ENCODE peak calls at places on chromosomes 13 and 19, in ten cellular contexts. One of them, this sample, is unnamed.

GRCh38 chr13:23656637-23657036 is 86.4 kb downstream of the TNFRSF19 start:
- DNase-seq in stimulated activated CD4-positive, alpha-beta T cell treated with anti-CD3 and anti-CD28 coated beads, TNF-alpha, amount 100 ng/mL, for 48 hours: no peak
- DNase-seq in NCI-H774: peak
- DNase-seq in CD4-positive, alpha-beta memory T cell: no peak
- DNase-seq in stimulated activated CD8-positive, alpha-beta memory T cell treated with anti-CD3 and anti-CD28 coated beads, Interleukin-4, amount 100 ng/mL, for 48 hours: no peak
- DNase-seq in ELF-1: no peak
- DNase-seq in Kasumi-1: peak
- DNase-seq in adipocyte: peak
- DNase-seq in K562: peak
- DNase-seq in T-helper 9 cell: no peak
- DNase-seq in this sample: no peak

GRCh38 chr19:46180701-46181385 is 32.8 kb downstream of the IGFL2 start:
- DNase-seq in stimulated activated CD4-positive, alpha-beta T cell treated with anti-CD3 and anti-CD28 coated beads, TNF-alpha, amount 100 ng/mL, for 48 hours: no peak
- DNase-seq in NCI-H774: no peak
- DNase-seq in CD4-positive, alpha-beta memory T cell: no peak
- DNase-seq in stimulated activated CD8-positive, alpha-beta memory T cell treated with anti-CD3 and anti-CD28 coated beads, Interleukin-4, amount 100 ng/mL, for 48 hours: no peak
- DNase-seq in ELF-1: no peak
- DNase-seq in Kasumi-1: no peak
- DNase-seq in adipocyte: peak
- DNase-seq in K562: no peak
- DNase-seq in T-helper 9 cell: no peak
- DNase-seq in this sample: no peak

GRCh38 chr13:25267715-25268114 is 19.6 kb downstream of the MTMR6 start:
- DNase-seq in stimulated activated CD4-positive, alpha-beta T cell treated with anti-CD3 and anti-CD28 coated beads, TNF-alpha, amount 100 ng/mL, for 48 hours: no peak
- DNase-seq in NCI-H774: no peak
- DNase-seq in CD4-positive, alpha-beta memory T cell: peak
- DNase-seq in stimulated activated CD8-positive, alpha-beta memory T cell treated with anti-CD3 and anti-CD28 coated beads, Interleukin-4, amount 100 ng/mL, for 48 hours: no peak
- DNase-seq in ELF-1: no peak
- DNase-seq in Kasumi-1: peak
- DNase-seq in adipocyte: peak
- DNase-seq in K562: no peak
- DNase-seq in T-helper 9 cell: no peak
- DNase-seq in this sample: peak

GRCh38 chr19:51702103-51702753 is 9.1 kb downstream of the SPACA6 start:
- DNase-seq in stimulated activated CD4-positive, alpha-beta T cell treated with anti-CD3 and anti-CD28 coated beads, TNF-alpha, amount 100 ng/mL, for 48 hours: peak
- DNase-seq in NCI-H774: peak
- DNase-seq in CD4-positive, alpha-beta memory T cell: peak
- DNase-seq in stimulated activated CD8-positive, alpha-beta memory T cell treated with anti-CD3 and anti-CD28 coated beads, Interleukin-4, amount 100 ng/mL, for 48 hours: peak
- DNase-seq in ELF-1: peak
- DNase-seq in Kasumi-1: no peak
- DNase-seq in adipocyte: peak
- DNase-seq in K562: peak
- DNase-seq in T-helper 9 cell: peak
- DNase-seq in this sample: no peak

GRCh38 chr19:34254552-34255432 is at the start of gene GARRE1:
- DNase-seq in stimulated activated CD4-positive, alpha-beta T cell treated with anti-CD3 and anti-CD28 coated beads, TNF-alpha, amount 100 ng/mL, for 48 hours: peak
- DNase-seq in NCI-H774: peak
- DNase-seq in CD4-positive, alpha-beta memory T cell: peak
- DNase-seq in stimulated activated CD8-positive, alpha-beta memory T cell treated with anti-CD3 and anti-CD28 coated beads, Interleukin-4, amount 100 ng/mL, for 48 hours: peak
- DNase-seq in ELF-1: peak
- DNase-seq in Kasumi-1: no peak
- DNase-seq in adipocyte: peak
- DNase-seq in K562: peak
- DNase-seq in T-helper 9 cell: peak
- DNase-seq in this sample: no peak

GRCh38 chr19:49840321-49840720 is 10.6 kb upstream of the PTOV1 start:
- DNase-seq in stimulated activated CD4-positive, alpha-beta T cell treated with anti-CD3 and anti-CD28 coated beads, TNF-alpha, amount 100 ng/mL, for 48 hours: no peak
- DNase-seq in NCI-H774: no peak
- DNase-seq in CD4-positive, alpha-beta memory T cell: no peak
- DNase-seq in stimulated activated CD8-positive, alpha-beta memory T cell treated with anti-CD3 and anti-CD28 coated beads, Interleukin-4, amount 100 ng/mL, for 48 hours: no peak
- DNase-seq in ELF-1: no peak
- DNase-seq in Kasumi-1: no peak
- DNase-seq in adipocyte: no peak
- DNase-seq in K562: no peak
- DNase-seq in T-helper 9 cell: no peak
- DNase-seq in this sample: no peak

GRCh38 chr19:16585808-16586476 is 13.7 kb upstream of the SLC35E1 start:
- DNase-seq in stimulated activated CD4-positive, alpha-beta T cell treated with anti-CD3 and anti-CD28 coated beads, TNF-alpha, amount 100 ng/mL, for 48 hours: no peak
- DNase-seq in NCI-H774: no peak
- DNase-seq in CD4-positive, alpha-beta memory T cell: no peak
- DNase-seq in stimulated activated CD8-positive, alpha-beta memory T cell treated with anti-CD3 and anti-CD28 coated beads, Interleukin-4, amount 100 ng/mL, for 48 hours: peak
- DNase-seq in ELF-1: peak
- DNase-seq in Kasumi-1: no peak
- DNase-seq in adipocyte: no peak
- DNase-seq in K562: no peak
- DNase-seq in T-helper 9 cell: no peak
- DNase-seq in this sample: no peak

GRCh38 chr19:6739884-6740588 is 556 bp downstream of the TRIP10 start:
- DNase-seq in stimulated activated CD4-positive, alpha-beta T cell treated with anti-CD3 and anti-CD28 coated beads, TNF-alpha, amount 100 ng/mL, for 48 hours: no peak
- DNase-seq in NCI-H774: no peak
- DNase-seq in CD4-positive, alpha-beta memory T cell: no peak
- DNase-seq in stimulated activated CD8-positive, alpha-beta memory T cell treated with anti-CD3 and anti-CD28 coated beads, Interleukin-4, amount 100 ng/mL, for 48 hours: peak
- DNase-seq in ELF-1: peak
- DNase-seq in Kasumi-1: no peak
- DNase-seq in adipocyte: peak
- DNase-seq in K562: peak
- DNase-seq in T-helper 9 cell: peak
- DNase-seq in this sample: no peak

GRCh38 chr13:113660066-113660465 is 2.1 kb upstream of the ATP4B start:
- DNase-seq in stimulated activated CD4-positive, alpha-beta T cell treated with anti-CD3 and anti-CD28 coated beads, TNF-alpha, amount 100 ng/mL, for 48 hours: no peak
- DNase-seq in NCI-H774: no peak
- DNase-seq in CD4-positive, alpha-beta memory T cell: no peak
- DNase-seq in stimulated activated CD8-positive, alpha-beta memory T cell treated with anti-CD3 and anti-CD28 coated beads, Interleukin-4, amount 100 ng/mL, for 48 hours: no peak
- DNase-seq in ELF-1: no peak
- DNase-seq in Kasumi-1: no peak
- DNase-seq in adipocyte: no peak
- DNase-seq in K562: no peak
- DNase-seq in T-helper 9 cell: no peak
- DNase-seq in this sample: no peak

GRCh38 chr19:3725640-3726310 is 17.6 kb downstream of the TJP3 start:
- DNase-seq in stimulated activated CD4-positive, alpha-beta T cell treated with anti-CD3 and anti-CD28 coated beads, TNF-alpha, amount 100 ng/mL, for 48 hours: no peak
- DNase-seq in NCI-H774: peak
- DNase-seq in CD4-positive, alpha-beta memory T cell: no peak
- DNase-seq in stimulated activated CD8-positive, alpha-beta memory T cell treated with anti-CD3 and anti-CD28 coated beads, Interleukin-4, amount 100 ng/mL, for 48 hours: no peak
- DNase-seq in ELF-1: peak
- DNase-seq in Kasumi-1: no peak
- DNase-seq in adipocyte: no peak
- DNase-seq in K562: no peak
- DNase-seq in T-helper 9 cell: no peak
- DNase-seq in this sample: no peak

GRCh38 chr19:13260883-13261653 is 110.9 kb downstream of the IER2 start:
- DNase-seq in stimulated activated CD4-positive, alpha-beta T cell treated with anti-CD3 and anti-CD28 coated beads, TNF-alpha, amount 100 ng/mL, for 48 hours: no peak
- DNase-seq in NCI-H774: no peak
- DNase-seq in CD4-positive, alpha-beta memory T cell: no peak
- DNase-seq in stimulated activated CD8-positive, alpha-beta memory T cell treated with anti-CD3 and anti-CD28 coated beads, Interleukin-4, amount 100 ng/mL, for 48 hours: peak
- DNase-seq in ELF-1: no peak
- DNase-seq in Kasumi-1: peak
- DNase-seq in adipocyte: peak
- DNase-seq in K562: peak
- DNase-seq in T-helper 9 cell: no peak
- DNase-seq in this sample: no peak

GRCh38 chr19:18763674-18764590 is 27.2 kb downstream of the COMP start:
- DNase-seq in stimulated activated CD4-positive, alpha-beta T cell treated with anti-CD3 and anti-CD28 coated beads, TNF-alpha, amount 100 ng/mL, for 48 hours: no peak
- DNase-seq in NCI-H774: no peak
- DNase-seq in CD4-positive, alpha-beta memory T cell: no peak
- DNase-seq in stimulated activated CD8-positive, alpha-beta memory T cell treated with anti-CD3 and anti-CD28 coated beads, Interleukin-4, amount 100 ng/mL, for 48 hours: peak
- DNase-seq in ELF-1: no peak
- DNase-seq in Kasumi-1: no peak
- DNase-seq in adipocyte: no peak
- DNase-seq in K562: peak
- DNase-seq in T-helper 9 cell: no peak
- DNase-seq in this sample: no peak

GRCh38 chr19:13788991-13789390 is 6.3 kb upstream of the ZSWIM4 start:
- DNase-seq in stimulated activated CD4-positive, alpha-beta T cell treated with anti-CD3 and anti-CD28 coated beads, TNF-alpha, amount 100 ng/mL, for 48 hours: no peak
- DNase-seq in NCI-H774: no peak
- DNase-seq in CD4-positive, alpha-beta memory T cell: peak
- DNase-seq in stimulated activated CD8-positive, alpha-beta memory T cell treated with anti-CD3 and anti-CD28 coated beads, Interleukin-4, amount 100 ng/mL, for 48 hours: no peak
- DNase-seq in ELF-1: peak
- DNase-seq in Kasumi-1: peak
- DNase-seq in adipocyte: peak
- DNase-seq in K562: no peak
- DNase-seq in T-helper 9 cell: no peak
- DNase-seq in this sample: peak